ENCODE peak calls at places on chromosomes 1 and 21, in four cellular contexts. One of them, this sample, is unnamed.

GRCh38 chr1:38284953-38285352 is 238.4 kb upstream of the POU3F1 start:
- ATAC-seq in activated T-cell treated with anti-CD3 and anti-CD28 coated beads, Interleukin-2, amount 50 U/mL, for 4 hours: no peak
- ATAC-seq in mucosa of descending colon: no peak
- ATAC-seq in T-cell: no peak
- ATAC-seq in this sample: no peak

GRCh38 chr21:44285547-44285992 is at the start of gene AIRE:
- ATAC-seq in activated T-cell treated with anti-CD3 and anti-CD28 coated beads, Interleukin-2, amount 50 U/mL, for 4 hours: no peak
- ATAC-seq in mucosa of descending colon: peak; percentile 47
- ATAC-seq in T-cell: no peak
- ATAC-seq in this sample: no peak

GRCh38 chr1:224498574-224499170 is 64.1 kb upstream of the WDR26 start:
- ATAC-seq in activated T-cell treated with anti-CD3 and anti-CD28 coated beads, Interleukin-2, amount 50 U/mL, for 4 hours: peak; percentile 35
- ATAC-seq in mucosa of descending colon: peak; percentile 20
- ATAC-seq in T-cell: no peak
- ATAC-seq in this sample: peak; percentile 57

GRCh38 chr1:7265771-7266371 is 480.6 kb downstream of the CAMTA1 start:
- ATAC-seq in activated T-cell treated with anti-CD3 and anti-CD28 coated beads, Interleukin-2, amount 50 U/mL, for 4 hours: no peak
- ATAC-seq in mucosa of descending colon: peak; percentile 89
- ATAC-seq in T-cell: no peak
- ATAC-seq in this sample: peak; percentile 48

GRCh38 chr21:31886896-31887595 is 14.2 kb downstream of the HUNK start:
- ATAC-seq in activated T-cell treated with anti-CD3 and anti-CD28 coated beads, Interleukin-2, amount 50 U/mL, for 4 hours: no peak
- ATAC-seq in mucosa of descending colon: no peak
- ATAC-seq in T-cell: no peak
- ATAC-seq in this sample: no peak

GRCh38 chr1:111581166-111581565 is 38.4 kb upstream of the RAP1A start:
- ATAC-seq in activated T-cell treated with anti-CD3 and anti-CD28 coated beads, Interleukin-2, amount 50 U/mL, for 4 hours: no peak
- ATAC-seq in mucosa of descending colon: no peak
- ATAC-seq in T-cell: no peak
- ATAC-seq in this sample: no peak

GRCh38 chr21:26833011-26833410 is 12.2 kb downstream of the ADAMTS1 start:
- ATAC-seq in activated T-cell treated with anti-CD3 and anti-CD28 coated beads, Interleukin-2, amount 50 U/mL, for 4 hours: no peak
- ATAC-seq in mucosa of descending colon: peak; percentile 9
- ATAC-seq in T-cell: no peak
- ATAC-seq in this sample: no peak

GRCh38 chr1:76948846-76949245 is 81.6 kb downstream of the ST6GALNAC5 start:
- ATAC-seq in activated T-cell treated with anti-CD3 and anti-CD28 coated beads, Interleukin-2, amount 50 U/mL, for 4 hours: no peak
- ATAC-seq in mucosa of descending colon: no peak
- ATAC-seq in T-cell: no peak
- ATAC-seq in this sample: peak; percentile 28

GRCh38 chr1:87872692-87873091 is 544.0 kb downstream of the LMO4 start:
- ATAC-seq in activated T-cell treated with anti-CD3 and anti-CD28 coated beads, Interleukin-2, amount 50 U/mL, for 4 hours: no peak
- ATAC-seq in mucosa of descending colon: no peak
- ATAC-seq in T-cell: no peak
- ATAC-seq in this sample: no peak

GRCh38 chr1:113321761-113322387 is 68.4 kb upstream of the MAGI3 start:
- ATAC-seq in activated T-cell treated with anti-CD3 and anti-CD28 coated beads, Interleukin-2, amount 50 U/mL, for 4 hours: no peak
- ATAC-seq in mucosa of descending colon: no peak
- ATAC-seq in T-cell: no peak
- ATAC-seq in this sample: no peak

GRCh38 chr1:229253170-229253974 is 17.5 kb upstream of the RAB4A start:
- ATAC-seq in activated T-cell treated with anti-CD3 and anti-CD28 coated beads, Interleukin-2, amount 50 U/mL, for 4 hours: peak; percentile 75
- ATAC-seq in mucosa of descending colon: peak; percentile 86
- ATAC-seq in T-cell: peak; percentile 87
- ATAC-seq in this sample: peak; percentile 83

GRCh38 chr1:204842892-204843291 is 27.8 kb upstream of the NFASC start:
- ATAC-seq in activated T-cell treated with anti-CD3 and anti-CD28 coated beads, Interleukin-2, amount 50 U/mL, for 4 hours: no peak
- ATAC-seq in mucosa of descending colon: peak; percentile 93
- ATAC-seq in T-cell: no peak
- ATAC-seq in this sample: no peak

GRCh38 chr1:227786673-227787512 is 28.6 kb upstream of the PRSS38 start:
- ATAC-seq in activated T-cell treated with anti-CD3 and anti-CD28 coated beads, Interleukin-2, amount 50 U/mL, for 4 hours: no peak
- ATAC-seq in mucosa of descending colon: peak; percentile 28
- ATAC-seq in T-cell: no peak
- ATAC-seq in this sample: no peak